ENCODE peak calls at places on chromosomes 2 and 18, in ten cellular contexts. Z, M, V, O, Q, N, B, A, S and D are unnamed samples.
A peak's percentile ranks its signal among the peaks of the same experiment; 100 is the strongest.

GRCh38 chr2:55051026-55051866 is 995 bp upstream of the RTN4 start:
- DNase-seq in Z (peak; percentile 37), M (peak; percentile 100), V (peak; percentile 99), O (peak; percentile 98), Q (peak; percentile 98), N (peak; percentile 98), B (peak; percentile 42), A (peak; percentile 99), S (peak; percentile 96), D (peak; percentile 100)

GRCh38 chr2:70830333-70830732 is 5.3 kb downstream of the CD207 start:
- DNase-seq in Z (no peak), M (peak; percentile 2), V (no peak), O (no peak), Q (no peak), N (peak; percentile 31), B (no peak), A (no peak), S (no peak), D (no peak)

GRCh38 chr2:210660751-210661150 is 104.4 kb downstream of the CPS1 start:
- DNase-seq in Z (no peak), M (no peak), V (no peak), O (no peak), Q (no peak), N (no peak), B (no peak), A (no peak), S (no peak), D (no peak)

GRCh38 chr2:192887296-192887695 is 692.6 kb upstream of the TMEFF2 start:
- DNase-seq in Z (no peak), M (no peak), V (no peak), O (no peak), Q (no peak), N (no peak), B (no peak), A (peak; percentile 76), S (no peak), D (no peak)

GRCh38 chr18:76450452-76450851 is 44.6 kb downstream of the ZNF516 start:
- DNase-seq in Z (no peak), M (no peak), V (peak; percentile 63), O (peak; percentile 47), Q (no peak), N (peak; percentile 55), B (no peak), A (no peak), S (no peak), D (no peak)

GRCh38 chr2:124258481-124258880 is 233.4 kb downstream of the CNTNAP5 start:
- DNase-seq in Z (no peak), M (peak; percentile 95), V (peak; percentile 29), O (no peak), Q (no peak), N (peak; percentile 80), B (no peak), A (no peak), S (no peak), D (no peak)

GRCh38 chr2:100292022-100292580 is 30.2 kb downstream of the LONRF2 start:
- DNase-seq in Z (no peak), M (peak; percentile 72), V (peak; percentile 85), O (peak; percentile 37), Q (peak; percentile 87), N (peak; percentile 95), B (no peak), A (peak; percentile 81), S (peak; percentile 99), D (peak; percentile 81)

GRCh38 chr2:223626713-223627112 is 24.6 kb upstream of the SCG2 start:
- DNase-seq in Z (no peak), M (peak; percentile 69), V (peak; percentile 75), O (peak; percentile 85), Q (peak; percentile 91), N (peak; percentile 84), B (no peak), A (peak; percentile 59), S (no peak), D (no peak)

GRCh38 chr2:74413001-74413698 is 8.3 kb downstream of the C2orf81 start:
- DNase-seq in Z (no peak), M (no peak), V (no peak), O (no peak), Q (no peak), N (no peak), B (no peak), A (no peak), S (no peak), D (no peak)

GRCh38 chr2:74415762-74416395 is 5.5 kb downstream of the C2orf81 start:
- DNase-seq in Z (no peak), M (no peak), V (no peak), O (no peak), Q (no peak), N (no peak), B (no peak), A (no peak), S (no peak), D (no peak)

GRCh38 chr2:74414475-74414874 is 6.9 kb downstream of the C2orf81 start:
- DNase-seq in Z (no peak), M (no peak), V (no peak), O (no peak), Q (no peak), N (no peak), B (no peak), A (no peak), S (no peak), D (no peak)

GRCh38 chr2:74416721-74417120 is 4.7 kb downstream of the C2orf81 start:
- DNase-seq in Z (no peak), M (no peak), V (no peak), O (no peak), Q (no peak), N (no peak), B (no peak), A (no peak), S (no peak), D (no peak)

DNA sequence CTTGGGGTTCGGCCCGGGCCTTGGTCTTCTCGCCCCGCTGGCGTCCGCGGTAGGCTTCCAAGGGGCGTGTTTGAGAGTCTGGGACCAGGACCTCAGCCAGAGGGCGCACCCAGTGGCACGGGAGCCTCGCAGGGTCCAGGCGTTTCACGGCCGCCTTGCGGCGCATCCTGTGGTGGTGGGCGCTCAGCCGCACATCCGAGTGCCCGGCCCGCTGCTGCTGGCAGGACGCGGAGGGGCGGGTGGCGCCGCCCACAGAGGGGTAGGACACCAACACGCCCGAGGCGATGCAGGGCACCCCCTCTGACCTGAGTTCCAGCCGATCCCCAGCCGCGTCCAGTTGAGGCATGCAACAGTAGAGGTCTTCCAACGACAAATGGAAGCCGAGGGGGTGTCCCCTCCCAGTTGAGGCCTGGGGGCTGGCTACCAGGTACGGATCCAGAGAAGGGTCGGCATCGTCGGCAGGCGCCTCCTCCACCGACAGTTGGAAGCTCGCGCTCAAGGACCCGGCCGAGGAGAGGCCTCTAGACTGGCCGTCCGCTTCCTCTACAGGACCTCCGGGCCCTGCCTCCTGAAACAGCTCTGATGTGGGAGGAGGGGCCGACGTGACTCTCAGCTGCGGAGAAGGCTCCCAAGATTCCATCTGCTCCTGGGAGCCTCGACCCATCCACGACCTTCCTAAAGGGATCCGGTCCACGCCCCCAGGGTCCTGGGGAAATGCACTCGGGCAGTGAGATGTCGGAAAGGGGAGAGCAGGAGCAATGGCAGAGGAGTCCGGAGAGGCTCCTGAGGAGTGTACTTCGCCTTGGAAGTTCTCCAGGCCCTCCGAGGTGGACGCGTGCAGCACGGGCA is 6.3 kb downstream of the C2orf81 start:
- DNase-seq in Z (peak; percentile 61), M (peak; percentile 16), V (no peak), O (no peak), Q (no peak), N (no peak), B (peak; percentile 42), A (no peak), S (no peak), D (no peak)
- TF ChIP-seq CTCF in Z (peak; percentile 19), M (peak; percentile 7), V (peak; percentile 30), O (peak; percentile 16), Q (peak; percentile 46), N (peak; percentile 3), B (peak; percentile 65), A (no peak), S (no peak), D (peak; percentile 25)

DNA sequence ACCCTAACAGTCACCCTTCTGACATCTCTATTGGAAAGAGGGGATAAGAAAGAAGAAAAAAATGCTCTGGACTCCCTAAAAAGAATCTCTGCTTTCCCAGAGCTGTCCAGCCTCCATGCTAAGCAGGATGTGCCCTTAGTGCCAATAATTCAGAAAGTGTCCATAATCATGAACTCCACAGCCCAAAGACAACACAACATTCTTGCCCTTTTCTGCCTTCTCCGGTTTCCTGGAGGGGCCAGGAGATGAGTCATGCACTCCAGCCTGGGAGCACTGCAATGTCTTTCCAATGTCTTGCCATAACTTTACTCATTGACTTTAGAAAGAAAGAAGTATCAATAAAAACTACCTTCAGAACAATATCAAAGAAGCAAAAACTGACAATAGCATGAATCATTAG is 44.0 kb downstream of the KLF7 start:
- DNase-seq in Z (no peak), M (peak; percentile 82), V (peak; percentile 82), O (peak; percentile 59), Q (peak; percentile 79), N (peak; percentile 76), B (no peak), A (peak; percentile 55), S (no peak), D (peak; percentile 56)
- H3K4me3 ChIP-seq in Z (no peak overlapping the region), M (no peak overlapping the region), V (no peak overlapping the region), O (no peak overlapping the region), Q (no peak overlapping the region), N (no peak overlapping the region), B (no peak overlapping the region), A (no peak overlapping the region), S (no peak overlapping the region), D (no peak overlapping the region)

GRCh38 chr2:232535761-232536530 is 3.5 kb upstream of the CHRNG start:
- DNase-seq in Z (no peak), M (no peak), V (no peak), O (no peak), Q (no peak), N (no peak), B (no peak), A (no peak), S (no peak), D (no peak)

GRCh38 chr2:232537499-232537898 is 2.0 kb upstream of the CHRNG start:
- DNase-seq in Z (no peak), M (no peak), V (no peak), O (no peak), Q (no peak), N (no peak), B (no peak), A (no peak), S (no peak), D (no peak)

GRCh38 chr2:232534940-232535735 is 4.4 kb upstream of the CHRNG start:
- DNase-seq in Z (no peak), M (no peak), V (no peak), O (no peak), Q (no peak), N (no peak), B (no peak), A (no peak), S (no peak), D (no peak)

GRCh38 chr2:232538671-232539070 is 821 bp upstream of the CHRNG start:
- DNase-seq in Z (no peak), M (no peak), V (no peak), O (no peak), Q (no peak), N (no peak), B (no peak), A (no peak), S (no peak), D (no peak)

DNA sequence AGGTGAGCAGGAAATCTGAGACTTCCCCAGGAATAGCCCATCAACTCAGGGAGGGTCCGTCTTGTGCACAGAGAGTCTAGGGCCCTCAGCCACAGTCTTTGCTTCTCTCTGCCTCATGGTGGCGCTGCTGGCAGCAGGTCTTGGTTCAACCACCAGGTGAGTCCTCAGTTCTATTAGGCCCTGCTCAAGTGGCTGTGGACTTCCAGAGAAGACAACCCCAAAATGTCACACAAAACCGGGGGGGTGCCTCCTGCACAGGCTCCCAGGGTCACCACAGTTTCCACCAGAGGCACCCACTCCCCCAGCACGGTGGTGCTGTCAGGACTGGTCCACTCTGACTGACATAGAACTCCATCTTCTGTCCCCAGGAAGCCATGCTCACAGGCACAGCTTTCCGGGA is 2.4 kb upstream of the CHRNG start:
- DNase-seq in Z (no peak), M (no peak), V (no peak), O (no peak), Q (no peak), N (no peak), B (no peak), A (peak; percentile 11), S (peak; percentile 23), D (no peak)
- TF ChIP-seq CTCF in Z (peak; percentile 34), M (peak; percentile 38), V (peak; percentile 36), O (peak; percentile 11), Q (peak; percentile 59), N (peak; percentile 30), B (no peak), A (peak; percentile 31), S (peak; percentile 7), D (peak; percentile 46)

GRCh38 chr2:80459028-80459427 is 154.5 kb upstream of the LRRTM1 start:
- DNase-seq in Z (no peak), M (no peak), V (no peak), O (no peak), Q (no peak), N (no peak), B (no peak), A (peak; percentile 59), S (no peak), D (no peak)

DNA sequence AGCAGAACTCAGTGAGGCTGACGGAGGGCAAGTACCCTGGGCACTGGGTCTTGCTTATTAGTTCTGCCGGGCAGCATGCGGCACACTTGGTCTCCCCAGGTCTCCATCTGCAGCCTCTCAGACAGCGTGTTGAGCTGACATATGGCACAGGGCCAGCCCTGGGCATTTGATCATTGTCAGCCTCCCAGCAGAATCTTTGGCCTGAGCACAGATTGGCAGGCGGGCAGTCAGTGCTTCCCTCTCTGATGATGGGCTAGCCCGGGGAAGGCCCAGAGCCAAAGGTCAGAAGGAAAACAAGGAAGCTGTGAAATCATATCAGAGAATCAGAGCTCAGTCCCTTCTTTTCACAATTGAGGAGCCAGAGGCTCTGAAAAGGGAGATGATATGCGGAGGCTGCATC is 150.1 kb upstream of the LRRTM1 start:
- DNase-seq in Z (no peak), M (no peak), V (no peak), O (no peak), Q (no peak), N (no peak), B (no peak), A (no peak), S (no peak), D (no peak)
- H3K4me3 ChIP-seq in Z (no peak overlapping the region), M (no peak overlapping the region), V (no peak overlapping the region), O (no peak overlapping the region), Q (no peak overlapping the region), N (no peak overlapping the region), B (no peak overlapping the region), A (no peak overlapping the region), S (no peak overlapping the region), D (no peak overlapping the region)